ENCODE peak calls at places on chromosome 22, in five cellular contexts. J, H, T, U and I are unnamed samples.

GRCh38 chr22:23072035-23072910 is 2.0 kb downstream of the GNAZ start:
- DNase-seq in U (no peak), T (peak), J (no peak), H (no peak), I (no peak)

GRCh38 chr22:44186737-44187136 is 6.0 kb downstream of the PARVG start:
- DNase-seq in H (no peak), U (no peak), J (no peak), T (peak), I (no peak)

GRCh38 chr22:28358244-28358777 is 321.3 kb downstream of the TTC28 start:
- DNase-seq in H (no peak), U (no peak), T (no peak), J (no peak), I (peak)

GRCh38 chr22:39133871-39134270 is 18.6 kb downstream of the CBX7 start:
- DNase-seq in U (no peak), T (no peak), H (no peak), J (no peak), I (no peak)

GRCh38 chr22:28600546-28601143 is 79.0 kb downstream of the TTC28 start:
- DNase-seq in J (no peak), T (no peak), H (no peak), U (no peak), I (peak)

GRCh38 chr22:41766476-41766875 is 34.0 kb upstream of the CCDC134 start:
- DNase-seq in J (no peak), U (no peak), H (no peak), T (no peak), I (no peak)

GRCh38 chr22:22810018-22810427 is 77.6 kb upstream of the IGLL5 start:
- DNase-seq in J (peak), H (peak), T (no peak), U (peak), I (no peak)

GRCh38 chr22:31068970-31069369 is 12.1 kb upstream of the SMTN start:
- DNase-seq in U (no peak), T (no peak), J (no peak), H (no peak), I (no peak)

GRCh38 chr22:47575291-47575690 is 812.8 kb downstream of the TBC1D22A start:
- DNase-seq in H (no peak), J (no peak), U (no peak), T (no peak), I (no peak)

GRCh38 chr22:30615543-30615954 is 8.6 kb downstream of the TCN2 start:
- DNase-seq in U (no peak), J (no peak), H (no peak), T (no peak), I (no peak)

GRCh38 chr22:21020802-21021429 is 6.0 kb downstream of the P2RX6 start:
- DNase-seq in T (no peak), U (no peak), J (no peak), H (no peak), I (no peak)

GRCh38 chr22:43928418-43929307 is 5.1 kb downstream of the PNPLA3 start:
- DNase-seq in H (no peak), J (no peak), U (no peak), T (no peak), I (no peak)

GRCh38 chr22:49019737-49020136 is 807.9 kb downstream of the BRD1 start:
- DNase-seq in J (no peak), U (no peak), T (peak), H (no peak), I (no peak)

GRCh38 chr22:41770715-41771452 is 29.6 kb upstream of the CCDC134 start:
- DNase-seq in T (no peak), U (no peak), J (no peak), H (no peak), I (no peak)

GRCh38 chr22:28736296-28737155 is 5.1 kb downstream of the CHEK2 start:
- DNase-seq in T (no peak), J (no peak), U (no peak), H (no peak), I (peak)

GRCh38 chr22:46791201-46791731 is 28.8 kb downstream of the TBC1D22A start:
- DNase-seq in T (no peak), J (peak), H (peak), U (no peak), I (no peak)

GRCh38 chr22:49887074-49887471 is 31.2 kb downstream of the ALG12 start:
- DNase-seq in U (no peak), H (no peak), T (peak), J (no peak), I (no peak)

GRCh38 chr22:38953091-38953490 is 4.3 kb upstream of the APOBEC3A start:
- DNase-seq in J (no peak), H (no peak), U (no peak), T (no peak), I (no peak)

GRCh38 chr22:30646518-30647160 is 11.1 kb downstream of the SLC35E4 start:
- DNase-seq in J (no peak), H (no peak), U (no peak), T (no peak), I (no peak)

GRCh38 chr22:45328822-45329535 is 19.2 kb downstream of the FAM118A start:
- DNase-seq in U (no peak), H (no peak), J (no peak), T (no peak), I (no peak)

GRCh38 chr22:20494978-20495860 is at the start of gene KLHL22:
- DNase-seq in H (peak), U (no peak), T (peak), J (no peak), I (peak)